ENCODE peak calls at places on chromosomes 6 and 20, in eight cellular contexts. R is A172; P is tibial artery; L is T-helper 1 cell; F is HFFc6; D is NCI-H446; N is effector CD8-positive, alpha-beta T cell; O is HEK293T. Z is an unnamed sample.

GRCh38 chr6:129894904-129895303 is 33.8 kb upstream of the TMEM244 start:
- DNase-seq in R (no peak), P (no peak), L (no peak), F (no peak), D (no peak), N (no peak), O (no peak), Z (no peak)

GRCh38 chr6:137893726-137894125 is 26.7 kb downstream of the TNFAIP3 start:
- DNase-seq in R (no peak), P (no peak), L (no peak), F (peak; percentile 23), D (no peak), N (no peak), O (no peak), Z (no peak)

GRCh38 chr6:144330588-144330987 is 45.5 kb downstream of the UTRN start:
- DNase-seq in R (no peak), P (no peak), L (no peak), F (no peak), D (no peak), N (no peak), O (no peak), Z (no peak)

GRCh38 chr6:137056121-137056880 is 11.5 kb upstream of the IL20RA start:
- DNase-seq in R (peak; percentile 83), P (no peak), L (no peak), F (no peak), D (no peak), N (no peak), O (no peak), Z (no peak)

GRCh38 chr20:60653111-60653845 is 598.8 kb upstream of the CDH4 start:
- DNase-seq in R (no peak), P (no peak), L (no peak), F (peak; percentile 3), D (no peak), N (no peak), O (no peak), Z (no peak)

GRCh38 chr6:2956930-2957329 is 14.4 kb downstream of the SERPINB6 start:
- DNase-seq in R (no peak), P (no peak), L (no peak), F (no peak), D (no peak), N (no peak), O (no peak), Z (no peak)

GRCh38 chr20:57400821-57401564 is 9.8 kb downstream of the RBM38 start:
- DNase-seq in R (peak; percentile 44), P (no peak), L (no peak), F (no peak), D (no peak), N (no peak), O (no peak), Z (no peak)

GRCh38 chr20:32589256-32589655 is 4.1 kb upstream of the NOL4L start:
- DNase-seq in R (peak; percentile 58), P (no peak), L (no peak), F (peak; percentile 44), D (no peak), N (no peak), O (no peak), Z (no peak)

GRCh38 chr6:122049341-122049740 is 350.1 kb upstream of the HSF2 start:
- DNase-seq in R (no peak), P (no peak), L (no peak), F (no peak), D (no peak), N (no peak), O (peak; percentile 55), Z (no peak)

GRCh38 chr6:145015739-145016558 is 719.4 kb downstream of the EPM2A start:
- DNase-seq in R (peak; percentile 87), P (no peak), L (peak; percentile 74), F (peak; percentile 88), D (no peak), N (no peak), O (no peak), Z (no peak)

GRCh38 chr20:63317601-63318291 is 24.8 kb downstream of the COL20A1 start:
- DNase-seq in R (no peak), P (peak; percentile 9), L (no peak), F (no peak), D (no peak), N (no peak), O (no peak), Z (no peak)

GRCh38 chr6:39280247-39280731 is 33.9 kb downstream of the KCNK17 start:
- DNase-seq in R (peak; percentile 28), P (no peak), L (no peak), F (no peak), D (no peak), N (no peak), O (no peak), Z (no peak)

GRCh38 chr6:166563200-166563599 is 23.3 kb downstream of the RAMACL start:
- DNase-seq in R (no peak), P (no peak), L (no peak), F (no peak), D (no peak), N (no peak), O (no peak), Z (no peak)

GRCh38 chr6:38808039-38808438 is 92.9 kb downstream of the DNAH8 start:
- DNase-seq in R (no peak), P (no peak), L (no peak), F (no peak), D (no peak), N (no peak), O (no peak), Z (no peak)

GRCh38 chr20:8454137-8454712 is 322.2 kb downstream of the PLCB1 start:
- DNase-seq in R (peak; percentile 41), P (no peak), L (peak; percentile 1), F (peak; percentile 96), D (peak; percentile 91), N (no peak), O (peak; percentile 50), Z (no peak)

GRCh38 chr20:41174373-41174772 is 37.0 kb downstream of the PLCG1 start:
- DNase-seq in R (no peak), P (peak; percentile 16), L (no peak), F (no peak), D (no peak), N (no peak), O (no peak), Z (no peak)

GRCh38 chr20:33076662-33077398 is 2.6 kb upstream of the BPIFB4 start:
- DNase-seq in R (peak; percentile 41), P (no peak), L (peak; percentile 8), F (no peak), D (no peak), N (peak; percentile 2), O (peak; percentile 25), Z (peak; percentile 39)

GRCh38 chr6:8215631-8216030 is 113.3 kb upstream of the EEF1E1 start:
- DNase-seq in R (peak; percentile 7), P (no peak), L (no peak), F (peak; percentile 32), D (no peak), N (no peak), O (no peak), Z (no peak)

GRCh38 chr6:31794866-31795615 is 511 bp downstream of the VARS1 start:
- DNase-seq in R (peak; percentile 31), P (no peak), L (no peak), F (peak; percentile 39), D (peak; percentile 64), N (no peak), O (peak; percentile 64), Z (no peak)

GRCh38 chr6:7045746-7046145 is 62.0 kb upstream of the RREB1 start:
- DNase-seq in R (no peak), P (no peak), L (no peak), F (no peak), D (no peak), N (no peak), O (no peak), Z (peak; percentile 99)

GRCh38 chr6:33428219-33428890 is 8.5 kb downstream of the SYNGAP1 start:
- DNase-seq in R (no peak), P (no peak), L (peak; percentile 48), F (peak; percentile 34), D (no peak), N (no peak), O (peak; percentile 57), Z (no peak)

GRCh38 chr6:134240664-134241431 is 77.1 kb downstream of the SGK1 start:
- DNase-seq in R (no peak), P (peak; percentile 81), L (peak; percentile 95), F (no peak), D (no peak), N (peak; percentile 72), O (no peak), Z (no peak)

GRCh38 chr20:5919634-5920544 is 30.4 kb downstream of the TRMT6 start:
- DNase-seq in R (peak; percentile 47), P (no peak), L (peak; percentile 16), F (no peak), D (no peak), N (no peak), O (no peak), Z (no peak)

GRCh38 chr6:42292002-42292735 is 74.5 kb upstream of the MRPS10 start:
- DNase-seq in R (peak; percentile 55), P (no peak), L (peak; percentile 75), F (peak; percentile 82), D (no peak), N (no peak), O (no peak), Z (no peak)